ENCODE peak calls at places on chromosomes 6 and 20, in seven cellular contexts. One of them, this sample, is unnamed.

GRCh38 chr6:98946266-98946817 is 1.4 kb downstream of the FBXL4 start:
- DNase-seq in neuronal stem cell: no peak
- DNase-seq in mesenchymal stem cell: peak
- DNase-seq in mesendoderm: no peak
- DNase-seq in IMR-90: no peak
- DNase-seq in trophoblast cell: no peak
- DNase-seq in H9: no peak
- DNase-seq in this sample: no peak

GRCh38 chr6:110549277-110549676 is 72.9 kb upstream of the SLC22A16 start:
- DNase-seq in neuronal stem cell: no peak
- DNase-seq in mesenchymal stem cell: no peak
- DNase-seq in mesendoderm: peak
- DNase-seq in IMR-90: no peak
- DNase-seq in trophoblast cell: no peak
- DNase-seq in H9: no peak
- DNase-seq in this sample: no peak

GRCh38 chr6:165767228-165767627 is 104.2 kb upstream of the PDE10A start:
- DNase-seq in neuronal stem cell: no peak
- DNase-seq in mesenchymal stem cell: no peak
- DNase-seq in mesendoderm: no peak
- DNase-seq in IMR-90: no peak
- DNase-seq in trophoblast cell: peak
- DNase-seq in H9: no peak
- DNase-seq in this sample: no peak

GRCh38 chr6:119557239-119557638 is 207.7 kb upstream of the MAN1A1 start:
- DNase-seq in neuronal stem cell: no peak
- DNase-seq in mesenchymal stem cell: no peak
- DNase-seq in mesendoderm: no peak
- DNase-seq in IMR-90: no peak
- DNase-seq in trophoblast cell: no peak
- DNase-seq in H9: no peak
- DNase-seq in this sample: no peak

GRCh38 chr6:117483645-117484016 is 1.2 kb downstream of the DCBLD1 start:
- DNase-seq in neuronal stem cell: no peak
- DNase-seq in mesenchymal stem cell: peak
- DNase-seq in mesendoderm: no peak
- DNase-seq in IMR-90: peak
- DNase-seq in trophoblast cell: peak
- DNase-seq in H9: no peak
- DNase-seq in this sample: no peak

GRCh38 chr6:130420911-130421310 is 55.1 kb downstream of the TMEM200A start:
- DNase-seq in neuronal stem cell: no peak
- DNase-seq in mesenchymal stem cell: no peak
- DNase-seq in mesendoderm: peak
- DNase-seq in IMR-90: no peak
- DNase-seq in trophoblast cell: no peak
- DNase-seq in H9: no peak
- DNase-seq in this sample: no peak

GRCh38 chr6:89351632-89352328 is 742 bp downstream of the UBE2J1 start:
- DNase-seq in neuronal stem cell: no peak
- DNase-seq in mesenchymal stem cell: peak
- DNase-seq in mesendoderm: no peak
- DNase-seq in IMR-90: no peak
- DNase-seq in trophoblast cell: no peak
- DNase-seq in H9: peak
- DNase-seq in this sample: no peak

GRCh38 chr6:108251252-108251651 is 9.6 kb downstream of the SNX3 start:
- DNase-seq in neuronal stem cell: no peak
- DNase-seq in mesenchymal stem cell: no peak
- DNase-seq in mesendoderm: no peak
- DNase-seq in IMR-90: no peak
- DNase-seq in trophoblast cell: no peak
- DNase-seq in H9: no peak
- DNase-seq in this sample: no peak

GRCh38 chr20:43689165-43689564 is 22.3 kb downstream of the MYBL2 start:
- DNase-seq in neuronal stem cell: no peak
- DNase-seq in mesenchymal stem cell: no peak
- DNase-seq in mesendoderm: no peak
- DNase-seq in IMR-90: no peak
- DNase-seq in trophoblast cell: no peak
- DNase-seq in H9: no peak
- DNase-seq in this sample: no peak

GRCh38 chr6:2828629-2829028 is 13.0 kb downstream of the SERPINB1 start:
- DNase-seq in neuronal stem cell: no peak
- DNase-seq in mesenchymal stem cell: no peak
- DNase-seq in mesendoderm: no peak
- DNase-seq in IMR-90: no peak
- DNase-seq in trophoblast cell: no peak
- DNase-seq in H9: no peak
- DNase-seq in this sample: no peak

GRCh38 chr6:157198425-157199279 is 124.7 kb downstream of the TMEM242 start:
- DNase-seq in neuronal stem cell: no peak
- DNase-seq in mesenchymal stem cell: no peak
- DNase-seq in mesendoderm: no peak
- DNase-seq in IMR-90: peak
- DNase-seq in trophoblast cell: peak
- DNase-seq in H9: no peak
- DNase-seq in this sample: no peak

GRCh38 chr20:1299522-1299921 is 29.4 kb downstream of the SDCBP2 start:
- DNase-seq in neuronal stem cell: no peak
- DNase-seq in mesenchymal stem cell: no peak
- DNase-seq in mesendoderm: peak
- DNase-seq in IMR-90: no peak
- DNase-seq in trophoblast cell: no peak
- DNase-seq in H9: peak
- DNase-seq in this sample: no peak

GRCh38 chr6:6244624-6245023 is 75.8 kb downstream of the F13A1 start:
- DNase-seq in neuronal stem cell: no peak
- DNase-seq in mesenchymal stem cell: no peak
- DNase-seq in mesendoderm: no peak
- DNase-seq in IMR-90: no peak
- DNase-seq in trophoblast cell: no peak
- DNase-seq in H9: no peak
- DNase-seq in this sample: no peak

GRCh38 chr6:91291071-91291470 is 704.2 kb upstream of the MAP3K7 start:
- DNase-seq in neuronal stem cell: no peak
- DNase-seq in mesenchymal stem cell: no peak
- DNase-seq in mesendoderm: no peak
- DNase-seq in IMR-90: peak
- DNase-seq in trophoblast cell: no peak
- DNase-seq in H9: no peak
- DNase-seq in this sample: no peak
- H2BK5ac ChIP-seq in neuronal stem cell: no peak
- H2BK5ac ChIP-seq in mesenchymal stem cell: no peak
- H2BK5ac ChIP-seq in mesendoderm: no peak
- H2BK5ac ChIP-seq in IMR-90: no peak
- H2BK5ac ChIP-seq in trophoblast cell: no peak
- H2BK5ac ChIP-seq in H9: no peak
- H2BK5ac ChIP-seq in this sample: no peak

DNA sequence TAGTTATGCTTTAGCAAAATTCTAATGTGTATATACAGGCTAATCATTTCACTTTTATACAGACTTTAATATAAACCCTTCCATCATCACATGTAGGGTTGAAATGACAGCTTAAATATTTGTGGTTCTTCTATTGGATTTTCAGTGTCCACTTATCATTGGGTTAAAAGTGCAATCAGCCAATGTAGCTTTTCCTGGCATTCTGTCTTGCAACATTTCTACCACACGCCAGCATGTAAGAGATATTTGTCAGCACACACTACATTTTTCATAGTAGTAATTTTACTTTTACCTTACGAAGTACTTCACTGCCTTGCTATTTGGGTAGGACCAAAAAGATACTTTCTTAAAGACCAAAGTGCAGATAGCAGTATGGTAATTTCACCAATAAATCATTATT is 252.0 kb downstream of the TBX18 start:
- DNase-seq in neuronal stem cell: no peak
- DNase-seq in mesenchymal stem cell: no peak
- DNase-seq in mesendoderm: no peak
- DNase-seq in IMR-90: no peak
- DNase-seq in trophoblast cell: peak
- DNase-seq in H9: no peak
- DNase-seq in this sample: no peak
- H2BK5ac ChIP-seq in neuronal stem cell: no peak
- H2BK5ac ChIP-seq in mesenchymal stem cell: no peak
- H2BK5ac ChIP-seq in mesendoderm: no peak
- H2BK5ac ChIP-seq in IMR-90: no peak
- H2BK5ac ChIP-seq in trophoblast cell: no peak
- H2BK5ac ChIP-seq in H9: no peak
- H2BK5ac ChIP-seq in this sample: no peak

DNA sequence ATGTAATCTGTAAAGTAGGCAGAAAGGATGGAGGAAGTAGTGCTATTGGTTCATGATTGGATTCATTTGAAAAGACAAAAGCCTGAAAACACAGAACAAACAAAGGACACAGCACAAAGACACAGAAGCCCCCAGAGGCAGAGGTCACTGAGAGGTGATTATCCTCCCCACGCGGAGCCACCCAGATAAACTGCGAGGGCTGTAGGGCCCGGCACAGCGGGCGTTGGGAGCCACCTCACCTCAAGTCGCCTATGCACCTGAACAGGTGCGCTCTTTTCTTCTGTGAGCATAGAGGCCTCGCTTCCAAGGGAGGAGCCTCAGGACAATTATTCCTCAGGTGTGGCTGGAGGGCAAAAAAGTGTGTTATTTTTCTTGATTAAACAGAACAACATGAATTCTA is 205.5 kb downstream of the THBS2 start:
- DNase-seq in neuronal stem cell: no peak
- DNase-seq in mesenchymal stem cell: no peak
- DNase-seq in mesendoderm: no peak
- DNase-seq in IMR-90: no peak
- DNase-seq in trophoblast cell: no peak
- DNase-seq in H9: no peak
- DNase-seq in this sample: no peak
- H2BK5ac ChIP-seq in neuronal stem cell: no peak
- H2BK5ac ChIP-seq in mesenchymal stem cell: no peak
- H2BK5ac ChIP-seq in mesendoderm: no peak
- H2BK5ac ChIP-seq in IMR-90: no peak
- H2BK5ac ChIP-seq in trophoblast cell: no peak
- H2BK5ac ChIP-seq in H9: no peak
- H2BK5ac ChIP-seq in this sample: no peak

GRCh38 chr6:25286891-25287290 is 7.7 kb downstream of the CARMIL1 start:
- DNase-seq in neuronal stem cell: no peak
- DNase-seq in mesenchymal stem cell: no peak
- DNase-seq in mesendoderm: no peak
- DNase-seq in IMR-90: no peak
- DNase-seq in trophoblast cell: no peak
- DNase-seq in H9: no peak
- DNase-seq in this sample: no peak
- H2BK5ac ChIP-seq in neuronal stem cell: no peak
- H2BK5ac ChIP-seq in mesenchymal stem cell: no peak
- H2BK5ac ChIP-seq in mesendoderm: no peak
- H2BK5ac ChIP-seq in IMR-90: no peak
- H2BK5ac ChIP-seq in trophoblast cell: no peak
- H2BK5ac ChIP-seq in H9: no peak
- H2BK5ac ChIP-seq in this sample: no peak

GRCh38 chr6:33668328-33668727 is 43.2 kb downstream of the UQCC2 start:
- DNase-seq in neuronal stem cell: no peak
- DNase-seq in mesenchymal stem cell: no peak
- DNase-seq in mesendoderm: no peak
- DNase-seq in IMR-90: no peak
- DNase-seq in trophoblast cell: no peak
- DNase-seq in H9: no peak
- DNase-seq in this sample: no peak

GRCh38 chr6:33670086-33670660 is 41.3 kb downstream of the UQCC2 start:
- DNase-seq in neuronal stem cell: no peak
- DNase-seq in mesenchymal stem cell: no peak
- DNase-seq in mesendoderm: no peak
- DNase-seq in IMR-90: no peak
- DNase-seq in trophoblast cell: no peak
- DNase-seq in H9: no peak
- DNase-seq in this sample: no peak

GRCh38 chr6:33667072-33667471 is 44.4 kb downstream of the UQCC2 start:
- DNase-seq in neuronal stem cell: no peak
- DNase-seq in mesenchymal stem cell: no peak
- DNase-seq in mesendoderm: no peak
- DNase-seq in IMR-90: no peak
- DNase-seq in trophoblast cell: no peak
- DNase-seq in H9: no peak
- DNase-seq in this sample: no peak

GRCh38 chr6:33667776-33668175 is 43.7 kb downstream of the UQCC2 start:
- DNase-seq in neuronal stem cell: no peak
- DNase-seq in mesenchymal stem cell: no peak
- DNase-seq in mesendoderm: no peak
- DNase-seq in IMR-90: no peak
- DNase-seq in trophoblast cell: no peak
- DNase-seq in H9: no peak
- DNase-seq in this sample: no peak

GRCh38 chr6:33668914-33669313 is 42.6 kb downstream of the UQCC2 start:
- DNase-seq in neuronal stem cell: no peak
- DNase-seq in mesenchymal stem cell: no peak
- DNase-seq in mesendoderm: peak
- DNase-seq in IMR-90: no peak
- DNase-seq in trophoblast cell: peak
- DNase-seq in H9: peak
- DNase-seq in this sample: no peak
- H2BK5ac ChIP-seq in neuronal stem cell: peak
- H2BK5ac ChIP-seq in mesenchymal stem cell: no peak
- H2BK5ac ChIP-seq in mesendoderm: no peak
- H2BK5ac ChIP-seq in IMR-90: no peak
- H2BK5ac ChIP-seq in trophoblast cell: no peak
- H2BK5ac ChIP-seq in H9: no peak
- H2BK5ac ChIP-seq in this sample: no peak